ENCODE peak calls at places on chromosome 17, in five cellular contexts. B is NCI-H748 treated with DMSO at 0.1 percent for 48 hours, W is NCI-H1417, P is lung, U is iPS DF 6.9. C is an unnamed sample.

GRCh38 chr17:42311240-42312034 is 23.1 kb downstream of the STAT5A start:
- DNase-seq in B (no peak), P (peak), U (no peak), W (peak), C (no peak)

GRCh38 chr17:82415786-82416185 is 2.4 kb upstream of the HEXD start:
- DNase-seq in B (no peak), U (no peak), P (no peak), W (no peak), C (no peak)

GRCh38 chr17:9760336-9760735 is 31.1 kb downstream of the DHRS7C start:
- DNase-seq in B (no peak), U (no peak), W (no peak), P (no peak), C (no peak)

GRCh38 chr17:19000531-19001011 is 4.0 kb downstream of the FAM83G start:
- DNase-seq in U (no peak), W (no peak), B (no peak), P (no peak), C (no peak)

GRCh38 chr17:81833160-81833920 is at the start of gene MCRIP1:
- DNase-seq in P (peak), W (peak), U (peak), B (peak), C (peak)

GRCh38 chr17:81509687-81510523 is 2.7 kb downstream of the ACTG1 start:
- DNase-seq in U (no peak), B (no peak), W (no peak), P (no peak), C (no peak)

GRCh38 chr17:77692571-77693161 is 265.8 kb upstream of the TNRC6C start:
- DNase-seq in B (no peak), W (no peak), P (no peak), U (no peak), C (no peak)

GRCh38 chr17:80980397-80981061 is 11.1 kb upstream of the CHMP6 start:
- DNase-seq in B (no peak), U (no peak), W (no peak), P (no peak), C (no peak)

GRCh38 chr17:78999056-78999768 is 10.4 kb downstream of the CANT1 start:
- DNase-seq in U (no peak), P (no peak), B (no peak), W (no peak), C (no peak)

GRCh38 chr17:51258756-51259573 is 884 bp downstream of the MBTD1 start:
- DNase-seq in U (no peak), P (no peak), B (peak), W (no peak), C (no peak)

GRCh38 chr17:66830451-66830850 is 4.5 kb upstream of the CACNG5 start:
- DNase-seq in P (no peak), B (no peak), W (no peak), U (no peak), C (no peak)

GRCh38 chr17:73546121-73546520 is 98.1 kb downstream of the SDK2 start:
- DNase-seq in W (no peak), U (no peak), B (no peak), P (no peak), C (no peak)

GRCh38 chr17:76492989-76493501 is 8.2 kb downstream of the RHBDF2 start:
- DNase-seq in B (no peak), W (no peak), P (peak), U (no peak), C (peak)

GRCh38 chr17:58006563-58006923 is 503 bp downstream of the SRSF1 start:
- DNase-seq in B (peak), P (peak), U (no peak), W (peak), C (no peak)

GRCh38 chr17:79612468-79613194 is 1.8 kb upstream of the RBFOX3 start:
- DNase-seq in B (no peak), P (no peak), W (peak), U (peak), C (no peak)

GRCh38 chr17:81552244-81553017 is at the start of gene FAAP100:
- DNase-seq in W (peak), B (peak), P (peak), U (no peak), C (peak)

GRCh38 chr17:73365934-73366623 is 54.3 kb upstream of the CDC42EP4 start:
- DNase-seq in U (no peak), B (no peak), W (no peak), P (no peak), C (no peak)

GRCh38 chr17:82496529-82497434 is 22.8 kb upstream of the FOXK2 start:
- DNase-seq in W (peak), U (peak), P (peak), B (peak), C (peak)

GRCh38 chr17:48927978-48928716 is 16.5 kb downstream of the SNF8 start:
- DNase-seq in P (no peak), U (no peak), W (no peak), B (no peak), C (no peak)

GRCh38 chr17:66076546-66077190 is 115.3 kb downstream of the CEP112 start:
- DNase-seq in P (no peak), W (no peak), B (no peak), U (no peak), C (no peak)

GRCh38 chr17:57389474-57389873 is 133.2 kb downstream of the MSI2 start:
- DNase-seq in B (no peak), W (no peak), P (no peak), U (no peak), C (no peak)